ENCODE peak calls at places on chromosomes 7 and 10, in five cellular contexts. F, E, L, U and Z are unnamed samples.

GRCh38 chr7:106114735-106115383 is 2.7 kb upstream of the SYPL1 start:
- DNase-seq in F (peak; percentile 29), E (no peak), L (no peak), U (no peak), Z (no peak)

GRCh38 chr10:24249829-24250415 is 41.0 kb downstream of the KIAA1217 start:
- DNase-seq in F (no peak), E (peak; percentile 63), L (peak; percentile 36), U (no peak), Z (no peak)

GRCh38 chr10:132667613-132668394 is 118.1 kb downstream of the NKX6-2 start:
- DNase-seq in F (no peak), E (no peak), L (no peak), U (no peak), Z (peak; percentile 8)

GRCh38 chr7:2358968-2359527 is 4.4 kb downstream of the EIF3B start:
- DNase-seq in F (no peak), E (no peak), L (no peak), U (peak; percentile 18), Z (no peak)

GRCh38 chr7:130903358-130903974 is 169.5 kb upstream of the KLF14 start:
- DNase-seq in F (no peak), E (peak; percentile 19), L (no peak), U (peak; percentile 76), Z (no peak)

GRCh38 chr10:132929953-132930640 is 12.3 kb downstream of the CFAP46 start:
- DNase-seq in F (no peak), E (no peak), L (no peak), U (no peak), Z (no peak)

GRCh38 chr10:129863231-129863663 is 100.8 kb downstream of the EBF3 start:
- DNase-seq in F (no peak), E (no peak), L (no peak), U (no peak), Z (peak; percentile 46)

GRCh38 chr10:118447478-118447877 is 105.4 kb upstream of the FAM204A start:
- DNase-seq in F (no peak), E (peak; percentile 18), L (peak; percentile 19), U (no peak), Z (peak; percentile 77)

GRCh38 chr7:28623105-28623730 is 210.9 kb downstream of the CREB5 start:
- DNase-seq in F (no peak), E (no peak), L (no peak), U (no peak), Z (no peak)

GRCh38 chr10:95406651-95407280 is 116.0 kb upstream of the PDLIM1 start:
- DNase-seq in F (peak; percentile 95), E (peak; percentile 74), L (peak; percentile 42), U (peak; percentile 40), Z (peak; percentile 94)

GRCh38 chr7:126790763-126791162 is 462.0 kb downstream of the GRM8 start:
- DNase-seq in F (no peak), E (no peak), L (no peak), U (no peak), Z (no peak)

GRCh38 chr7:5354460-5355279 is 69.0 kb downstream of the TNRC18 start:
- DNase-seq in F (peak; percentile 65), E (peak; percentile 84), L (peak; percentile 88), U (no peak), Z (peak; percentile 95)

GRCh38 chr10:119679480-119679829 is 28.3 kb downstream of the BAG3 start:
- DNase-seq in F (no peak), E (no peak), L (no peak), U (no peak), Z (no peak)

GRCh38 chr7:154770962-154771361 is 232.0 kb downstream of the PAXIP1 start:
- DNase-seq in F (no peak), E (no peak), L (no peak), U (no peak), Z (no peak)

GRCh38 chr10:63005246-63005645 is 127.9 kb upstream of the NRBF2 start:
- DNase-seq in F (no peak), E (no peak), L (no peak), U (no peak), Z (no peak)

GRCh38 chr10:66822801-66823200 is 103.0 kb upstream of the LRRTM3 start:
- DNase-seq in F (no peak), E (no peak), L (no peak), U (no peak), Z (no peak)

GRCh38 chr7:16754869-16755317 is 1.3 kb downstream of the TSPAN13 start:
- DNase-seq in F (no peak), E (no peak), L (no peak), U (peak; percentile 64), Z (no peak)

GRCh38 chr7:98653601-98654310 is 36.7 kb downstream of the NPTX2 start:
- DNase-seq in F (no peak), E (no peak), L (no peak), U (no peak), Z (no peak)

GRCh38 chr10:100729877-100730738 is 15.3 kb upstream of the PAX2 start:
- DNase-seq in F (no peak), E (no peak), L (no peak), U (no peak), Z (no peak)

GRCh38 chr10:114684822-114685209 is 26.7 kb upstream of the ABLIM1 start:
- DNase-seq in F (no peak), E (no peak), L (no peak), U (no peak), Z (no peak)

GRCh38 chr7:76009672-76010600 is 15.5 kb upstream of the TMEM120A start:
- DNase-seq in F (no peak), E (no peak), L (no peak), U (no peak), Z (peak; percentile 42)

GRCh38 chr7:18572885-18573284 is 77.3 kb downstream of the HDAC9 start:
- DNase-seq in F (no peak), E (no peak), L (no peak), U (no peak), Z (no peak)

GRCh38 chr7:18574235-18574540 is 78.6 kb downstream of the HDAC9 start:
- DNase-seq in F (no peak), E (no peak), L (no peak), U (no peak), Z (no peak)

GRCh38 chr7:18573410-18574234 is 78.1 kb downstream of the HDAC9 start:
- DNase-seq in F (no peak), E (no peak), L (no peak), U (no peak), Z (no peak)

GRCh38 chr7:18570441-18570840 is 74.9 kb downstream of the HDAC9 start:
- DNase-seq in F (no peak), E (no peak), L (no peak), U (no peak), Z (no peak)

DNA sequence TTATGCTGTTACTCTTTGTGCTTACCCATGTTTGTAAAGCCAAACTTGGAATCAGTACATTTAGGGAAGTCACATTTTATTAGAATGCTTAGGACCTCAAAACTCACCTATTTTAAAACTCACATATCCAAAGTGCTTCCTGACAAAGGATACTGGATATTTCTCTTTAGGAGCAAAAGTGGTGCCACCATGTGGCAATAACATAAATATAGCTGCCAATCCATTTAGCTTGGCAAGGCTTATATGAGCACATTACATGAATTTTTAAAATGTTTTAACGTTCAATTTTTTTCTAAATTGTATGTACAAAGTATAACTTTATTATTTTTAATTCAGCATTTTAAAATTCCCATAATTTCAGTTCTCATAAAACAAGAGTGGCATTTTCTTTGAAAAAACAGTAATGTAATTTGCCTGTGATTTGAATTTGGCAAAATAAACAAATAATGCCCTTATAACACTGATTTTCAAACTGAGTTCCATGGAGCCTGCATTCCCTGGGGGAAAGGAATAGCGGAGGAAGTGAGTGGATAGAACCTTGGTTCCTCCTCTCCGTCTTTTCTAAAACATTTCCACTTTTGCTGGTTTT is 75.4 kb downstream of the HDAC9 start:
- DNase-seq in F (no peak), E (no peak), L (peak; percentile 32), U (no peak), Z (no peak)
- H3K27ac ChIP-seq in F (no peak overlapping the region), E (no peak overlapping the region), L (no peak overlapping the region), U (no peak overlapping the region), Z (no peak overlapping the region)

GRCh38 chr7:26192485-26193087 is 8.0 kb downstream of the HNRNPA2B1 start:
- DNase-seq in F (no peak), E (no peak), L (no peak), U (no peak), Z (no peak)
- H3K4me1 ChIP-seq in F (peaks cover 99% of the 10 kb centered on the region), E (peaks cover 32% of the 10 kb centered on the region), L (peaks cover 11% of the 10 kb centered on the region), U (peaks cover 39% of the 10 kb centered on the region), Z (peaks cover 58% of the 10 kb centered on the region)

DNA sequence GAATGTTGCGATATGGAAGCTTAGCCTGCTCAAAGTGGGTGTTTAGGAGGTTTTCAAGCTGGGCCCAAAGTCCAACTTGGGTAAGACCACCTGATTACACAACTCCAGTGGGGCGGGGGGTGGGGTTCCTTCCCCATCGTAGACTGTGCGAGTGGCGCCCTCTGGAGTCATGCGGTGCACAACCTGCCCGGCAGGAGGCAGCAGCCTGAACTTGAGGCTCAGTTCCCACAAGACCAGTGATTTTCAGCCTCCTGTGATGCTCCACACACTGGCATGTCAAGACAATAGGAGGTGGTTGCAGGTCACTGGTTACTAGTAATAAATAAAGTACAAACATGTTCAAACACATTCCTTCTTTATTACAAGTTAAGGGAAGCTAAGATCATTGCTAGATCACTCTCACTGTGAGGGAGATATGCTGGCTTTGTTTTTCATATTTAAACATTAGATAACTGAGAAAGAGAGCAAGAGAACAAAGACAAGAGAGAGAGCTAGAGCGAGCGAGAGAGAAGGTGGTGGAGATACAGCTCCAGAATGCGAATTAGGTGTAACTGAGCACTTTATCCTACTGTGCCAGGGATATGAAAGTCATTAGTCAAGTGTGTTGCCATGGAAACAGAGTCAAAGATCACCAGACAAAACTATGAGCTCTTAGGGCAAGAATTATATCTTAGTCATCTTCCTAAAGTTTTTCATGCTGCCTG is 97.4 kb upstream of the BMPER start:
- DNase-seq in F (no peak), E (no peak), L (no peak), U (peak; percentile 23), Z (no peak)
- TF ChIP-seq POLR2AphosphoS5 in F (no peak), E (no peak), L (no peak), U (no peak), Z (no peak)

GRCh38 chr7:21967500-21968099 is 21.9 kb upstream of the CDCA7L start:
- DNase-seq in F (no peak), E (no peak), L (no peak), U (peak; percentile 9), Z (no peak)
- H3K27ac ChIP-seq in F (no peak overlapping the region), E (no peak overlapping the region), L (no peak overlapping the region), U (no peak overlapping the region), Z (no peak overlapping the region)

DNA sequence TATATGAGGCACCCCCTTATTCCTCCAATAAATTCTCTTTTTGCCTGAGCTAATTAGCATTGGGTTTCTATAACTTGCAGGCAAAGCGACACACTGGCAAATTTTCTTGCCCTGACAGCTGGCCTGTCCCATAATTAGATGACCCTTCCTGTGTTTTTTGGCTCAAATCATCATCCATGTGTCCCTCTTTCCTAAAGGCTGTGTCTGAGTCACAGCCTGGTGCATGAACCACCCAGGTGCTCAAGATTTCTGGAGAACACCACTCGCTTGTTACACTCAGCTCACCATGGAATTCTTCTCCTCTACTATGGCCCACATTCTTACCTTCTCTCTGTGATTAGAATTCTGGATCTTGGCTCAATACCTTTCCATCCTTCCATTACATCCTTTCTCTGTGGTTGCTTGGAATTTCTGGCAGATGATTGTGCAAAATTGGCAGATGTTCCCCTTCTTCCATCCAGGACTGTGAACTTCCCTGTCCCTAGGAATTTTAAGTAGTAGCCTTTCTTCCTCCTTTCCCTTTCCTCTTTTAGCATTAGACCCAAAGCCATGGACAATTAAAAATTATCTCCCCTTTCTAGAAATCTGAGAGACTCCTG is 116.0 kb upstream of the ANKRD1 start:
- DNase-seq in F (no peak), E (no peak), L (no peak), U (no peak), Z (no peak)
- H3K4me1 ChIP-seq in F (peaks cover 15% of the 10 kb centered on the region), E (no peaks in the 10 kb centered on the region), L (no peaks in the 10 kb centered on the region), U (no peaks in the 10 kb centered on the region), Z (peaks cover 7% of the 10 kb centered on the region)